ENCODE peak calls at places on chromosomes 6 and 20, in ten cellular contexts. One of them, this sample, is unnamed.

GRCh38 chr6:50361641-50362331 is 312.1 kb upstream of the DEFB112 start:
- DNase-seq in tibial artery: no peak
- DNase-seq in Right ventricle myocardium superior: no peak
- DNase-seq in stromal cell of bone marrow: no peak
- DNase-seq in NCI-H187: no peak
- DNase-seq in NCI-H460: no peak
- DNase-seq in cardiac muscle cell: no peak
- DNase-seq in LHCN-M2: no peak
- DNase-seq in activated CD4-positive, alpha-beta T cell treated with anti-CD3 and anti-CD28 coated beads for 36 hours: no peak
- DNase-seq in ELR: no peak
- DNase-seq in this sample: no peak

GRCh38 chr6:83859410-83860346 is at the start of gene CYB5R4:
- DNase-seq in Right ventricle myocardium superior: peak
- DNase-seq in NCI-H460: peak
- DNase-seq in LHCN-M2: peak
- DNase-seq in activated CD4-positive, alpha-beta T cell treated with anti-CD3 and anti-CD28 coated beads for 36 hours: peak
- DNase-seq in stromal cell of bone marrow: peak
- DNase-seq in ELR: peak
- DNase-seq in tibial artery: peak
- DNase-seq in cardiac muscle cell: peak
- DNase-seq in NCI-H187: peak
- DNase-seq in this sample: peak

GRCh38 chr20:3652217-3652616 is 11.0 kb downstream of the GFRA4 start:
- DNase-seq in ELR: no peak
- DNase-seq in stromal cell of bone marrow: no peak
- DNase-seq in NCI-H460: no peak
- DNase-seq in Right ventricle myocardium superior: no peak
- DNase-seq in LHCN-M2: no peak
- DNase-seq in activated CD4-positive, alpha-beta T cell treated with anti-CD3 and anti-CD28 coated beads for 36 hours: no peak
- DNase-seq in cardiac muscle cell: no peak
- DNase-seq in NCI-H187: peak
- DNase-seq in tibial artery: no peak
- DNase-seq in this sample: no peak

GRCh38 chr20:58587467-58587866 is 63.6 kb upstream of the STX16 start:
- DNase-seq in ELR: no peak
- DNase-seq in activated CD4-positive, alpha-beta T cell treated with anti-CD3 and anti-CD28 coated beads for 36 hours: no peak
- DNase-seq in LHCN-M2: no peak
- DNase-seq in NCI-H187: no peak
- DNase-seq in stromal cell of bone marrow: no peak
- DNase-seq in tibial artery: peak
- DNase-seq in NCI-H460: no peak
- DNase-seq in cardiac muscle cell: no peak
- DNase-seq in Right ventricle myocardium superior: no peak
- DNase-seq in this sample: no peak

GRCh38 chr20:6718660-6719059 is 48.8 kb upstream of the BMP2 start:
- DNase-seq in ELR: peak
- DNase-seq in LHCN-M2: peak
- DNase-seq in cardiac muscle cell: no peak
- DNase-seq in Right ventricle myocardium superior: no peak
- DNase-seq in stromal cell of bone marrow: no peak
- DNase-seq in activated CD4-positive, alpha-beta T cell treated with anti-CD3 and anti-CD28 coated beads for 36 hours: no peak
- DNase-seq in NCI-H187: no peak
- DNase-seq in NCI-H460: peak
- DNase-seq in tibial artery: no peak
- DNase-seq in this sample: no peak

GRCh38 chr6:149436647-149437046 is 36.6 kb downstream of the SUMO4 start:
- DNase-seq in NCI-H460: no peak
- DNase-seq in tibial artery: no peak
- DNase-seq in cardiac muscle cell: no peak
- DNase-seq in Right ventricle myocardium superior: no peak
- DNase-seq in LHCN-M2: no peak
- DNase-seq in ELR: no peak
- DNase-seq in activated CD4-positive, alpha-beta T cell treated with anti-CD3 and anti-CD28 coated beads for 36 hours: no peak
- DNase-seq in NCI-H187: no peak
- DNase-seq in stromal cell of bone marrow: no peak
- DNase-seq in this sample: no peak

GRCh38 chr6:53239526-53239925 is 90.9 kb upstream of the GCM1 start:
- DNase-seq in Right ventricle myocardium superior: no peak
- DNase-seq in NCI-H187: no peak
- DNase-seq in ELR: no peak
- DNase-seq in stromal cell of bone marrow: no peak
- DNase-seq in LHCN-M2: no peak
- DNase-seq in NCI-H460: no peak
- DNase-seq in activated CD4-positive, alpha-beta T cell treated with anti-CD3 and anti-CD28 coated beads for 36 hours: peak
- DNase-seq in cardiac muscle cell: no peak
- DNase-seq in tibial artery: no peak
- DNase-seq in this sample: no peak

GRCh38 chr6:118750143-118750542 is 98.8 kb upstream of the CEP85L start:
- DNase-seq in ELR: peak
- DNase-seq in NCI-H460: no peak
- DNase-seq in cardiac muscle cell: no peak
- DNase-seq in tibial artery: no peak
- DNase-seq in activated CD4-positive, alpha-beta T cell treated with anti-CD3 and anti-CD28 coated beads for 36 hours: no peak
- DNase-seq in LHCN-M2: no peak
- DNase-seq in NCI-H187: no peak
- DNase-seq in stromal cell of bone marrow: no peak
- DNase-seq in Right ventricle myocardium superior: no peak
- DNase-seq in this sample: no peak

GRCh38 chr6:130140084-130140483 is 82.7 kb downstream of the SAMD3 start:
- DNase-seq in Right ventricle myocardium superior: no peak
- DNase-seq in NCI-H187: no peak
- DNase-seq in ELR: no peak
- DNase-seq in cardiac muscle cell: peak
- DNase-seq in LHCN-M2: no peak
- DNase-seq in tibial artery: no peak
- DNase-seq in NCI-H460: no peak
- DNase-seq in activated CD4-positive, alpha-beta T cell treated with anti-CD3 and anti-CD28 coated beads for 36 hours: no peak
- DNase-seq in stromal cell of bone marrow: no peak
- DNase-seq in this sample: no peak

This sample was measured in osteoblast.